ENCODE peak calls at places on chromosomes 16 and 17, in five cellular contexts. Q, F, C, K and E are unnamed samples.

GRCh38 chr17:19317359-19318095 is 45.0 kb downstream of the B9D1 start:
- DNase-seq in Q (peak; percentile 90), F (peak; percentile 95), C (peak; percentile 86), K (peak; percentile 95), E (peak; percentile 86)

GRCh38 chr16:73172621-73173312 is 124.8 kb upstream of the ZFHX3 start:
- DNase-seq in Q (peak; percentile 89), F (peak; percentile 75), C (peak; percentile 89), K (no peak), E (no peak)

GRCh38 chr16:27999687-28000086 is 63.8 kb downstream of the GSG1L start:
- DNase-seq in Q (no peak), F (no peak), C (no peak), K (no peak), E (peak; percentile 5)

GRCh38 chr17:34254651-34255380 is at the start of gene CCL2:
- DNase-seq in Q (peak; percentile 92), F (peak; percentile 41), C (peak; percentile 53), K (peak; percentile 32), E (peak; percentile 34)

GRCh38 chr16:83215417-83216001 is 588.7 kb downstream of the CDH13 start:
- DNase-seq in Q (no peak), F (no peak), C (peak; percentile 53), K (peak; percentile 11), E (peak; percentile 68)

GRCh38 chr17:49121696-49122292 is 10.8 kb upstream of the B4GALNT2 start:
- DNase-seq in Q (no peak), F (no peak), C (no peak), K (no peak), E (no peak)

GRCh38 chr16:20806168-20807050 is at the start of the genes ERI2 and REXO5:
- DNase-seq in Q (peak; percentile 95), F (peak; percentile 83), C (peak; percentile 96), K (peak; percentile 82), E (peak; percentile 97)

GRCh38 chr17:50201226-50201854 is at the start of gene COL1A1:
- DNase-seq in Q (peak; percentile 97), F (peak; percentile 96), C (peak; percentile 93), K (no peak), E (no peak)

GRCh38 chr16:19338335-19338734 is 52.8 kb downstream of the CLEC19A start:
- DNase-seq in Q (no peak), F (no peak), C (no peak), K (no peak), E (no peak)

GRCh38 chr17:75769536-75769935 is 4.5 kb upstream of the GALK1 start:
- DNase-seq in Q (peak; percentile 27), F (no peak), C (no peak), K (no peak), E (no peak)

GRCh38 chr17:79213305-79213704 is 138.7 kb downstream of the ENGASE start:
- DNase-seq in Q (no peak), F (no peak), C (no peak), K (no peak), E (no peak)

GRCh38 chr17:4599505-4600281 is 15.4 kb downstream of the SMTNL2 start:
- DNase-seq in Q (peak; percentile 75), F (peak; percentile 94), C (peak; percentile 83), K (no peak), E (no peak)

GRCh38 chr17:29133146-29133713 is 47.0 kb downstream of the MYO18A start:
- DNase-seq in Q (no peak), F (no peak), C (peak; percentile 86), K (no peak), E (peak; percentile 76)

GRCh38 chr16:50548659-50549560 is 714 bp downstream of the NKD1 start:
- DNase-seq in Q (peak; percentile 72), F (peak; percentile 24), C (no peak), K (no peak), E (no peak)

GRCh38 chr17:50909765-50910661 is 43.9 kb upstream of the TOB1 start:
- DNase-seq in Q (no peak), F (no peak), C (no peak), K (no peak), E (peak; percentile 68)

GRCh38 chr16:46859719-46860152 is 24.4 kb upstream of the GPT2 start:
- DNase-seq in Q (no peak), F (no peak), C (peak; percentile 66), K (no peak), E (peak; percentile 64)

GRCh38 chr17:35315283-35315682 is 58.1 kb downstream of the SLFN11 start:
- DNase-seq in Q (no peak), F (peak; percentile 13), C (peak; percentile 75), K (no peak), E (no peak)

GRCh38 chr16:12524658-12525057 is 279.0 kb downstream of the CPPED1 start:
- DNase-seq in Q (no peak), F (no peak), C (no peak), K (no peak), E (no peak)

GRCh38 chr17:44912763-44913544 is 2.3 kb downstream of the GFAP start:
- DNase-seq in Q (peak; percentile 60), F (no peak), C (no peak), K (no peak), E (no peak)

GRCh38 chr17:76538281-76538931 is 897 bp upstream of the CYGB start:
- DNase-seq in Q (no peak), F (no peak), C (no peak), K (no peak), E (peak; percentile 62)

GRCh38 chr17:59752446-59752845 is 45.0 kb downstream of the VMP1 start:
- DNase-seq in Q (no peak), F (no peak), C (no peak), K (no peak), E (no peak)

GRCh38 chr16:56191807-56192643 is 736 bp downstream of the GNAO1 start:
- DNase-seq in Q (no peak), F (no peak), C (no peak), K (no peak), E (no peak)

GRCh38 chr17:8894189-8894611 is 26.7 kb upstream of the PIK3R6 start:
- DNase-seq in Q (no peak), F (no peak), C (no peak), K (no peak), E (no peak)

GRCh38 chr17:82794781-82795505 is 43.1 kb downstream of the TBCD start:
- DNase-seq in Q (peak; percentile 79), F (no peak), C (peak; percentile 79), K (no peak), E (no peak)

GRCh38 chr16:74949309-74949708 is 35.6 kb downstream of the WDR59 start:
- DNase-seq in Q (no peak), F (no peak), C (no peak), K (no peak), E (no peak)

GRCh38 chr16:70472786-70473433 is 18.5 kb downstream of the FCSK start:
- DNase-seq in Q (no peak), F (no peak), C (no peak), K (no peak), E (no peak)

GRCh38 chr16:70475054-70475871 is 20.9 kb downstream of the FCSK start:
- DNase-seq in Q (no peak), F (no peak), C (no peak), K (no peak), E (no peak)

GRCh38 chr16:70474320-70475053 is 20.1 kb downstream of the FCSK start:
- DNase-seq in Q (no peak), F (no peak), C (no peak), K (no peak), E (no peak)

GRCh38 chr16:70470927-70471341 is 16.5 kb downstream of the FCSK start:
- DNase-seq in Q (no peak), F (no peak), C (peak; percentile 39), K (no peak), E (no peak)

GRCh38 chr16:70473446-70474319 is 19.3 kb downstream of the FCSK start:
- DNase-seq in Q (no peak), F (no peak), C (no peak), K (no peak), E (peak; percentile 37)
- TF ChIP-seq CTCF in Q (no peak), F (no peak), C (no peak), K (no peak), E (peak; percentile 13)

DNA sequence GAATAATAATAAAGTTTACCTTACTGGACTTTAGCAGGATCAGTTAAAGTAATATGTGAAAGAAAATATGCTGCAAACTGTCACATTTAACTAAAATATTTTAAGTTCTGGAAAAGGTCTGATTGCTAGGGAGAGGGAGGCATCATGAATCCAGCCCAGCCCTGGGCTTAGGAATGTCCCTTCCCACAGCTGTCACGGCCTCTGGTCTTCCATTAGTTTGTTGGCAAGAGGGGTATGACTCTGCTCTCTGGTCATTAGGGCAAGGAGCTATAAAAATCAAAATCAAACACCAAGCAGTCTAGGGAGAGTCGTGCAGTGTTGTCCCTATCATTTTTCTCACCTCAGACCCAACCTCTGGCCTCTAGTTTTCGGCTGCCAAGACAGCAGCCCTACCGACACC is 41.6 kb downstream of the NEUROD2 start:
- DNase-seq in Q (no peak), F (no peak), C (no peak), K (no peak), E (no peak)
- H3K4me3 ChIP-seq in Q (no peak overlapping the region), F (no peak overlapping the region), C (no peak overlapping the region), K (no peak overlapping the region), E (no peak overlapping the region)

DNA sequence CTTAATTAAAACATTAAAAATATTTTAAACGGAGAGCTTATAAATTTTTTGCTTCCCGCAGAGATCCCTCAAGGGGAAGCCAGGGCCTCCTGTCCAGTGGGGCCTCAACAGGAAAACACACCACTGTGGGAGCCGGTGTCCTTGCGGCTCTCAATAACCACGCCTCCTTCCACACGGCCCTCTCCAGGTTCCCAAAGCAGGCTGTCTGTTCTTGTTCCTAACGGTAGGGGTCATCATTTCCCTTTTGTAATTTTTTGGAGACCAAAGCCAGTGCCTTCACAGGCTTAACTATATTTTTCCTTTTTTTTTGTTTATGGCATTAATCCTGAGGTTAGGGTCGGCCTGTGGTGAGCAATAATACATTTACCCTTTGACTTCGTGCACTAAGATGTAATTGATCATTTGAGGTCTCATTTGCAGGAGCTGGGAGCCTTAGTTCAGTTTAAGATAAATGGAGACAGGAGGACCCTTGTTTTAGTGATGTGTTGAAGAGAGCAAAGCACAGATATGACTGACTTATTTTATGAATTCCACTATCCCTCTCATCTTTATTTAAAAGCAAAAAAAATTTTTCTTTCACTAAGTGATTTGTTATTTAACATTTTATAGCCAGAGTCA is 77.5 kb upstream of the N4BP1 start:
- DNase-seq in Q (no peak), F (peak; percentile 12), C (peak; percentile 71), K (peak; percentile 67), E (peak; percentile 76)
- TF ChIP-seq CTCF in Q (peak; percentile 82), F (peak; percentile 54), C (peak; percentile 85), K (peak; percentile 83), E (peak; percentile 86)

GRCh38 chr16:85202051-85202601 is 89.9 kb upstream of the CIBAR2 start:
- DNase-seq in Q (no peak), F (no peak), C (no peak), K (no peak), E (no peak)

GRCh38 chr16:85200471-85201278 is 88.4 kb upstream of the CIBAR2 start:
- DNase-seq in Q (no peak), F (no peak), C (peak; percentile 60), K (peak; percentile 26), E (no peak)

GRCh38 chr16:85199880-85200279 is 87.6 kb upstream of the CIBAR2 start:
- DNase-seq in Q (no peak), F (no peak), C (no peak), K (no peak), E (no peak)

GRCh38 chr16:85202631-85203461 is 90.6 kb upstream of the CIBAR2 start:
- DNase-seq in Q (peak; percentile 98), F (peak; percentile 96), C (peak; percentile 98), K (no peak), E (no peak)

DNA sequence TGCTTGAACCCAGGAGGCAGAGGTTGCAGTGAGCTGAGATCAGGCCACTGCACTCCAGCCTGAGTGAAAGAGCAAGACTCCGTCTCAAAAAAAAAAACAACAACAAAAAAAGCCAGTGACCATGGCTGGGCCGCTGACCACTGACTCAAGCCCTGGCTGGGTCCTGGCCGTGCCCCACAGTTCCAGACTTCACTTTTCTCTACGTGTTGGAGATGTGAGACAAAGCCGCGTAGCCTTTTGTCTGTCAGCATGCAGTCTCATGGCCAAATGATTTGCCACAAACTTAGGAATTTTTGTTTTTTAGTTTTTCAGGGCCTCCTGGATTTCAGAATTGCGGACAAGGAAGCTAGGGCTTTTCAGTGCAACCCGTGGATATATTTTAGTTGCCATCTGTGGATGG is 89.3 kb upstream of the CIBAR2 start:
- DNase-seq in Q (no peak), F (no peak), C (no peak), K (no peak), E (no peak)
- H3K4me3 ChIP-seq in Q (no peak overlapping the region), F (no peak overlapping the region), C (no peak overlapping the region), K (no peak overlapping the region), E (no peak overlapping the region)